ENCODE peak calls at places on chromosomes 1 and 21, in four cellular contexts. Q is HCT116, J is GM12878, X is A549. W is an unnamed sample.

GRCh38 chr1:34265396-34265795 is 88.7 kb downstream of the C1orf94 start:
- DNase-seq in J (no peak), X (no peak), Q (no peak), W (no peak)

GRCh38 chr21:19541612-19542011 is 1138.0 kb upstream of the TMPRSS15 start:
- DNase-seq in X (no peak), J (no peak), Q (no peak), W (no peak)

GRCh38 chr1:240719953-240720700 is 108.2 kb upstream of the GREM2 start:
- DNase-seq in Q (no peak), J (no peak), X (no peak), W (peak)

GRCh38 chr1:42333662-42334239 is 1.3 kb downstream of the FOXJ3 start:
- DNase-seq in X (no peak), J (peak), Q (no peak), W (peak)

GRCh38 chr1:208516780-208517179 is 272.6 kb upstream of the PLXNA2 start:
- DNase-seq in J (no peak), X (no peak), Q (no peak), W (no peak)

GRCh38 chr1:208048904-208049303 is 138.0 kb upstream of the CD34 start:
- DNase-seq in Q (no peak), J (no peak), X (no peak), W (no peak)

GRCh38 chr1:117365350-117366280 is 1.6 kb upstream of the MAN1A2 start:
- DNase-seq in Q (no peak), X (no peak), J (no peak), W (peak)

GRCh38 chr21:43853851-43854772 is 10.9 kb upstream of the AGPAT3 start:
- DNase-seq in X (no peak), J (no peak), Q (no peak), W (no peak)

GRCh38 chr1:3504151-3504822 is 49.8 kb downstream of the ARHGEF16 start:
- DNase-seq in J (no peak), Q (peak), X (peak), W (peak)

GRCh38 chr1:39892611-39893595 is 8.8 kb downstream of the MYCL start:
- DNase-seq in X (peak), J (no peak), Q (no peak), W (peak)

GRCh38 chr1:77382361-77382760 is 100.5 kb downstream of the AK5 start:
- DNase-seq in Q (no peak), X (no peak), J (no peak), W (peak)

GRCh38 chr1:106620521-106620954 is 435.9 kb upstream of the PRMT6 start:
- DNase-seq in Q (no peak), X (no peak), J (no peak), W (no peak)

GRCh38 chr1:179591592-179592580 is at the start of gene TDRD5:
- DNase-seq in Q (no peak), J (no peak), X (peak), W (no peak)

GRCh38 chr1:15760520-15761211 is 2.1 kb downstream of the FBLIM1 start:
- DNase-seq in X (no peak), J (no peak), Q (no peak), W (peak)

GRCh38 chr1:52601519-52601918 is 652 bp upstream of the GPX7 start:
- DNase-seq in X (no peak), J (no peak), Q (no peak), W (no peak)

GRCh38 chr1:85580046-85580411 is 532 bp upstream of the CCN1 start:
- DNase-seq in Q (no peak), J (no peak), X (peak), W (peak)

GRCh38 chr1:33433509-33434362 is 2.8 kb upstream of the PHC2 start:
- DNase-seq in J (no peak), X (peak), Q (peak), W (peak)

GRCh38 chr1:61746768-61747167 is 4.5 kb downstream of the PATJ start:
- DNase-seq in X (no peak), J (no peak), Q (no peak), W (peak)

GRCh38 chr1:173062156-173062938 is 11.6 kb upstream of the TNFSF18 start:
- DNase-seq in Q (no peak), X (no peak), J (no peak), W (peak)

GRCh38 chr1:44134071-44134920 is 7.1 kb downstream of the KLF18 start:
- DNase-seq in J (no peak), X (no peak), Q (no peak), W (no peak)

GRCh38 chr1:229223498-229223897 is 47.4 kb upstream of the RAB4A start:
- DNase-seq in J (no peak), X (no peak), Q (no peak), W (no peak)
- TF ChIP-seq RAD21 in J (no peak), X (no peak), Q (no peak), W (no peak)

GRCh38 chr1:37037675-37038074 is 3.4 kb upstream of the GRIK3 start:
- DNase-seq in X (no peak), J (no peak), Q (no peak), W (no peak)

GRCh38 chr1:37034301-37035013 is at the start of gene GRIK3:
- DNase-seq in J (no peak), X (no peak), Q (no peak), W (no peak)

GRCh38 chr1:37036667-37037053 is 2.3 kb upstream of the GRIK3 start:
- DNase-seq in X (no peak), J (no peak), Q (no peak), W (no peak)

GRCh38 chr1:37035014-37035686 is 835 bp upstream of the GRIK3 start:
- DNase-seq in J (no peak), Q (no peak), X (no peak), W (no peak)

GRCh38 chr1:37035828-37036666 is 1.7 kb upstream of the GRIK3 start:
- DNase-seq in X (no peak), Q (no peak), J (no peak), W (no peak)
- TF ChIP-seq RAD21 in X (no peak), Q (no peak), J (no peak), W (no peak)

GRCh38 chr1:212415107-212415841 is 588 bp upstream of the PACC1 start:
- DNase-seq in J (no peak), X (no peak), Q (no peak), W (no peak)
- TF ChIP-seq RAD21 in J (no peak), X (no peak), Q (no peak), W (no peak)

DNA sequence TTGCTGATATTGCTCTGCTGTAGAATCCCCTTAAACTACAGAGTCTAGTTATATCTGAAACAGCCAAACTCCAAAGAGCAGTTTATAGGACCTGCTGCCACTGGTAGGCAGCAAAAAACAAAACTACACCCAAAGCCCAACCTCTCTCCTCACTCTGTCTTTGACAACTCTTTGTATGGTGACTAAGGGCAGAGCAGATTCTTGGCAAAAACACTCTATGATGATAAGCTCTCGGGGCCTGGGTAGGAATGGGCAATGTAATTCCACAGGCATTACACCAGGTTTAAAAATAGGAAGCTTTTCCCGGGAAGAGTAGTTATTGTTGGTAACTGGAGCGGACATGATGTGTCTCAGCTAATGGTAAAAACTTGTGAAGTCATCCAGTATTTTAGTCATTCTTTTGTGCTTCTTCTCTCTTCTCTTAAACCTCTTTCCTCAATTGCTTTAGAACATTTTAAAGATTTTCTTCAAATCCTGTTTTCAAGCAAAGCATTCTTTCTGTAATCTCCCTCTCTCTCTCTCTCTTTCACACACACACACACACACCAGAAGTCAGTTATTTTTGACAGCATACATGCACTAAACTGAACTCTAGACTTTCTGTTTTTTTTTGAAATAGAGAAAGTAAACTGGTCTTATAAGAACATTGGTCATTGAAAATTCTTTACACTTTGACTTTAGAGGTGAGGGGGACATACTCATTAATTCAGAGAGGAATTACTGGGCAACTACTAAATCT is 193.5 kb downstream of the PAPPA2 start:
- DNase-seq in X (no peak), J (no peak), Q (no peak), W (peak)
- TF ChIP-seq RAD21 in X (no peak), J (no peak), Q (no peak), W (no peak)